ENCODE peak calls at places on chromosomes 5 and 9, in seven cellular contexts. D, L, E, J, Z, K and X are unnamed samples.
A peak's percentile ranks its signal among the peaks of the same experiment; 100 is the strongest.

GRCh38 chr9:134189475-134190231 is 25.3 kb upstream of the RNU6ATAC start:
- DNase-seq in D (no peak), L (no peak), E (no peak), J (peak; percentile 59), Z (no peak), K (no peak), X (no peak)

GRCh38 chr5:79850316-79850822 is 140.7 kb downstream of the MTX3 start:
- DNase-seq in D (no peak), L (no peak), E (no peak), J (no peak), Z (no peak), K (no peak), X (no peak)

GRCh38 chr5:119367502-119368237 is 11.9 kb downstream of the TNFAIP8 start:
- DNase-seq in D (peak; percentile 75), L (peak; percentile 63), E (no peak), J (no peak), Z (peak; percentile 50), K (no peak), X (no peak)

GRCh38 chr9:16131269-16131668 is 578.4 kb downstream of the CCDC171 start:
- DNase-seq in D (peak; percentile 77), L (peak; percentile 61), E (peak; percentile 35), J (no peak), Z (no peak), K (no peak), X (no peak)

GRCh38 chr9:82254646-82255367 is 266.2 kb downstream of the SPATA31D1 start:
- DNase-seq in D (peak; percentile 3), L (no peak), E (no peak), J (no peak), Z (peak; percentile 12), K (no peak), X (no peak)

GRCh38 chr9:127561491-127562270 is 50.4 kb upstream of the STXBP1 start:
- DNase-seq in D (peak; percentile 99), L (peak; percentile 97), E (no peak), J (peak; percentile 96), Z (no peak), K (no peak), X (no peak)

GRCh38 chr5:675876-676698 is 17.1 kb downstream of the TPPP start:
- DNase-seq in D (no peak), L (no peak), E (no peak), J (peak; percentile 60), Z (no peak), K (peak; percentile 12), X (no peak)

GRCh38 chr5:137304227-137304874 is 194.8 kb downstream of the SPOCK1 start:
- DNase-seq in D (no peak), L (no peak), E (no peak), J (no peak), Z (no peak), K (no peak), X (no peak)

GRCh38 chr5:128015978-128016377 is 67.6 kb upstream of the SLC12A2 start:
- DNase-seq in D (no peak), L (no peak), E (no peak), J (no peak), Z (no peak), K (no peak), X (no peak)

GRCh38 chr5:37896159-37896558 is 56.3 kb upstream of the GDNF start:
- DNase-seq in D (no peak), L (no peak), E (no peak), J (no peak), Z (no peak), K (no peak), X (no peak)

GRCh38 chr5:105849701-105850100 is 1821.0 kb downstream of the EFNA5 start:
- DNase-seq in D (peak; percentile 58), L (no peak), E (no peak), J (no peak), Z (no peak), K (no peak), X (no peak)

GRCh38 chr9:127518091-127518856 is 67.0 kb downstream of the LRSAM1 start:
- DNase-seq in D (no peak), L (no peak), E (no peak), J (no peak), Z (no peak), K (no peak), X (no peak)

GRCh38 chr9:127053057-127053821 is 69.2 kb downstream of the ANGPTL2 start:
- DNase-seq in D (no peak), L (no peak), E (no peak), J (peak; percentile 60), Z (no peak), K (no peak), X (no peak)

GRCh38 chr9:127583605-127584053 is 28.4 kb upstream of the STXBP1 start:
- DNase-seq in D (peak; percentile 95), L (peak; percentile 92), E (no peak), J (no peak), Z (no peak), K (no peak), X (no peak)

GRCh38 chr5:10518352-10518751 is 45.5 kb upstream of the ANKRD33B start:
- DNase-seq in D (peak; percentile 59), L (peak; percentile 65), E (no peak), J (no peak), Z (no peak), K (no peak), X (no peak)

GRCh38 chr9:114594136-114594535 is 6.6 kb downstream of the ATP6V1G1 start:
- DNase-seq in D (no peak), L (no peak), E (no peak), J (no peak), Z (no peak), K (no peak), X (no peak)

GRCh38 chr9:114590328-114590727 is 2.8 kb downstream of the ATP6V1G1 start:
- DNase-seq in D (no peak), L (no peak), E (no peak), J (no peak), Z (no peak), K (no peak), X (no peak)

GRCh38 chr9:114588671-114589526 is 1.3 kb downstream of the ATP6V1G1 start:
- DNase-seq in D (peak; percentile 43), L (peak; percentile 43), E (no peak), J (no peak), Z (no peak), K (no peak), X (no peak)

GRCh38 chr9:114591206-114591853 is 3.8 kb downstream of the ATP6V1G1 start:
- DNase-seq in D (peak; percentile 44), L (peak; percentile 31), E (no peak), J (no peak), Z (no peak), K (no peak), X (no peak)

GRCh38 chr9:114592356-114592755 is 4.8 kb downstream of the ATP6V1G1 start:
- DNase-seq in D (peak; percentile 54), L (peak; percentile 25), E (no peak), J (no peak), Z (peak; percentile 55), K (peak; percentile 76), X (no peak)
- TF ChIP-seq CTCF in D (peak; percentile 28), L (peak; percentile 32), E (peak; percentile 25), J (peak; percentile 11), Z (no peak), K (peak; percentile 37), X (no peak)

DNA sequence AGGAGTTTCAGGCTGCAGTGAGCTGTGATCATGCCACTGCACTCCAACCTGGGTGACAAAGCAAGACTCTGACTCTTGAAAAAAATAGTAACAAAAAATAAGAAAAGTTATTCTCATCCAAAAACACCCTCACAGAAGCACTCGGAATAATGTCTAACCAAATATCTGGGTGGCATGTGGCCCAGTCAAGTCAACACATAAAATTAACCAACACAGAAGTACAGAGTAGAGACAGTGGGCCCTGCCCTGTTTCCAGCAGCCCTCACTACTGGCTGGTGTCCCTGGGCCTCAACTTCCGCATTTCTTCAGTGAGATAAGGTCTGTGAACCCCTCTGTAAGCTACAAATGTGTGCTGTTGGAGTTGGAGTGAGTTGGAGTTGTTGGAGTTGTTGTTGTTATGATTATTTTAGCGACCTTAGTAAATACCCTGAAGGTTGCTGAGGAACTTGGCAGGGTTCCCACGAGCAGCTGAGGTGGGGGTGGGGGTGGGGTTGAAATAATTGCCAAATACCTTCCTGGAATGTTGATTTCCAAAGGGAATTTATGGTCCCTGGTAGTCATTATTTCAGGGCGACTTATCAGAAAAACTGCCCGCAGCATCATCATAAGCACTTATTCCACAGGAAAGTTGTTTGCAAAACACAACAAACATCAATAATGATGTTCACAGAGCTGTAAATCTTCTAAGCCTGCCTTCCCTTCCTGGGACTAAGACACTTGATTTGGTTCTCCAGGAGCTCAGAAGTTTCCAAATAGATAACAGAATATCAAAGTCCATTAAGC is 30.2 kb downstream of the C5orf15 start:
- DNase-seq in D (no peak), L (peak; percentile 27), E (no peak), J (peak; percentile 31), Z (no peak), K (no peak), X (no peak)
- TF ChIP-seq CTCF in D (no peak), L (no peak), E (no peak), J (no peak), Z (no peak), K (no peak), X (no peak)

GRCh38 chr9:122227576-122227903 is 1.2 kb downstream of the LHX6 start:
- DNase-seq in D (no peak), L (no peak), E (no peak), J (no peak), Z (peak; percentile 30), K (no peak), X (no peak)

GRCh38 chr9:122228191-122228905 is 409 bp downstream of the LHX6 start:
- DNase-seq in D (no peak), L (no peak), E (peak; percentile 49), J (no peak), Z (peak; percentile 56), K (no peak), X (peak; percentile 26)

GRCh38 chr9:122226142-122226757 is 2.5 kb downstream of the LHX6 start:
- DNase-seq in D (no peak), L (no peak), E (peak; percentile 20), J (no peak), Z (peak; percentile 18), K (no peak), X (no peak)

GRCh38 chr9:122225323-122226141 is 3.2 kb downstream of the LHX6 start:
- DNase-seq in D (no peak), L (no peak), E (no peak), J (no peak), Z (peak; percentile 18), K (no peak), X (no peak)

DNA sequence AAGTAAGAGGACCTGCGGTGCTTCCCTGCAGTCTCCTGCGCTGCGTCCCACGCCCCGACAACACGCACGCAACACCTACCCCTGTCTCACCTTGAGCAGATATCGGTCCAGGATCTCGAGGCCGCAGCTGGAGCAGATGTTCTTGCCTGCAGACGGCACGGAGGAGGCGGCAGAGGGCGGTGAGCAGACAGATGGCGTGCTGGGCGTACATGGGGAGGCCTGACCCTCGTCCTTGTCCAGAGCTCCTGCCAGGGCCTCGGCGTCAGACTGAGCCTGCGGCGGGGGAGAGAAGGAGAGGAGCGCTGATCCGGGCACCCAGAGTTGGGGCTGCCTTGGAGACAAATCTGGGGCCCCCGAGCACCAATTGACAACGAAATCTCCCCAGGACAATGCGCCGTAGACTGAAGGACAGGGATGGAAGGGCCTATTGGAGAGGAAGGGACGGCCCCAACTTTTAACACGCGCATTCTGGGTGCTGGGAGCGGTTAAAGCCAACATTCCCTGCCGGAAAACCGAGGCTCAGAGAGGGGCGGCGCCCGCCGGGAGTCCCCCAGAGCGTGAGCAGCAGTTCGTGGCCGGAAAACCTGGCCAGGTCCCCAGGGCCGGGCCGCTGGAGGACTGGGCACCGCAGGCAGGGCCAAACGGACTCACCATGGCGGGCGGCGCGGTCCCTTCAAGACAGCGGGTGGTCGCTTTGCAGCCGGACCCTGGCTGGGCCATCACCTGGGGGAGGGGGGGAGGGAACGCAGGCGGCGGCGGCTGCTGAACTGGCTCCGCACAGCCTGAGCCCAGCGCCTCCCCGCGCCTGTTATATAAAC is 1.8 kb downstream of the LHX6 start:
- DNase-seq in D (no peak), L (no peak), E (peak; percentile 15), J (no peak), Z (peak; percentile 31), K (no peak), X (no peak)
- TF ChIP-seq CTCF in D (no peak), L (no peak), E (no peak), J (no peak), Z (no peak), K (no peak), X (no peak)

GRCh38 chr9:137227057-137227852 is at the start of gene RNF224:
- DNase-seq in D (peak; percentile 75), L (peak; percentile 82), E (peak; percentile 88), J (peak; percentile 79), Z (peak; percentile 89), K (peak; percentile 75), X (peak; percentile 80)
- TF ChIP-seq CTCF in D (peak; percentile 91), L (peak; percentile 89), E (peak; percentile 82), J (peak; percentile 79), Z (peak; percentile 97), K (peak; percentile 95), X (peak; percentile 87)